ENCODE peak calls at places on chromosomes 5 and 9, in seven cellular contexts. I, O, E, Q, G, K and W are unnamed samples.

GRCh38 chr5:16600397-16600796 is 16.4 kb downstream of the RETREG1 start:
- DNase-seq in I (no peak), O (no peak), E (no peak), Q (peak), G (no peak), K (no peak), W (no peak)

GRCh38 chr5:179378441-179379271 is 33.4 kb upstream of the ADAMTS2 start:
- DNase-seq in I (no peak), O (no peak), E (no peak), Q (no peak), G (peak), K (no peak), W (no peak)

GRCh38 chr5:120452471-120452870 is 11.6 kb upstream of the PRR16 start:
- DNase-seq in I (no peak), O (no peak), E (no peak), Q (no peak), G (peak), K (no peak), W (no peak)

GRCh38 chr9:121307976-121308375 is 40.0 kb downstream of the GSN start:
- DNase-seq in I (no peak), O (no peak), E (no peak), Q (no peak), G (no peak), K (no peak), W (no peak)

GRCh38 chr9:93077367-93077766 is 18.6 kb upstream of the CARD19 start:
- DNase-seq in I (no peak), O (no peak), E (no peak), Q (no peak), G (no peak), K (no peak), W (no peak)

GRCh38 chr5:67366961-67367360 is 170.4 kb upstream of the CD180 start:
- DNase-seq in I (no peak), O (no peak), E (no peak), Q (no peak), G (no peak), K (no peak), W (no peak)

GRCh38 chr5:166722939-166723338 is 1568.5 kb upstream of the WWC1 start:
- DNase-seq in I (peak), O (no peak), E (no peak), Q (no peak), G (no peak), K (no peak), W (no peak)

GRCh38 chr9:15250013-15250412 is 57.0 kb downstream of the TTC39B start:
- DNase-seq in I (no peak), O (no peak), E (peak), Q (peak), G (peak), K (no peak), W (no peak)

GRCh38 chr5:100777680-100778281 is 125.3 kb downstream of the ST8SIA4 start:
- DNase-seq in I (peak), O (no peak), E (no peak), Q (no peak), G (peak), K (no peak), W (no peak)

GRCh38 chr5:151105561-151105960 is 24.7 kb upstream of the TNIP1 start:
- DNase-seq in I (no peak), O (no peak), E (no peak), Q (no peak), G (no peak), K (no peak), W (no peak)

GRCh38 chr9:97478301-97478981 is 23.0 kb upstream of the TMOD1 start:
- DNase-seq in I (no peak), O (no peak), E (no peak), Q (peak), G (no peak), K (no peak), W (no peak)

GRCh38 chr5:37015795-37016666 is 139.5 kb downstream of the NIPBL start:
- DNase-seq in I (no peak), O (no peak), E (no peak), Q (no peak), G (peak), K (no peak), W (no peak)

GRCh38 chr9:83060557-83060956 is 2.4 kb downstream of the RASEF start:
- DNase-seq in I (peak), O (no peak), E (no peak), Q (peak), G (no peak), K (no peak), W (no peak)

GRCh38 chr9:7491641-7492040 is 307.9 kb downstream of the DMAC1 start:
- DNase-seq in I (no peak), O (no peak), E (no peak), Q (no peak), G (no peak), K (no peak), W (no peak)

GRCh38 chr9:20369391-20369790 is 252.9 kb downstream of the MLLT3 start:
- DNase-seq in I (no peak), O (no peak), E (no peak), Q (no peak), G (no peak), K (no peak), W (no peak)

GRCh38 chr5:69331528-69332445 is 814 bp downstream of the CCDC125 start:
- DNase-seq in I (no peak), O (no peak), E (peak), Q (peak), G (no peak), K (no peak), W (no peak)

GRCh38 chr5:76280494-76280893 is 122.6 kb upstream of the IQGAP2 start:
- DNase-seq in I (no peak), O (no peak), E (no peak), Q (no peak), G (no peak), K (no peak), W (no peak)

GRCh38 chr9:111948958-111949357 is 52.3 kb downstream of the UGCG start:
- DNase-seq in I (no peak), O (no peak), E (no peak), Q (no peak), G (no peak), K (no peak), W (no peak)

GRCh38 chr9:123327697-123328100 is 28.3 kb upstream of the CRB2 start:
- DNase-seq in I (no peak), O (no peak), E (no peak), Q (no peak), G (no peak), K (no peak), W (no peak)

GRCh38 chr9:123658792-123659191 is 271.1 kb downstream of the DENND1A start:
- DNase-seq in I (no peak), O (no peak), E (no peak), Q (no peak), G (no peak), K (no peak), W (no peak)

GRCh38 chr9:135015986-135016640 is 71.4 kb upstream of the OLFM1 start:
- DNase-seq in I (no peak), O (no peak), E (no peak), Q (no peak), G (no peak), K (no peak), W (no peak)

GRCh38 chr9:86563350-86563749 is 209.1 kb upstream of the TUT7 start:
- DNase-seq in I (no peak), O (no peak), E (no peak), Q (no peak), G (peak), K (no peak), W (no peak)

GRCh38 chr9:133558191-133559126 is 24.0 kb downstream of the ADAMTSL2 start:
- DNase-seq in I (no peak), O (no peak), E (peak), Q (no peak), G (peak), K (no peak), W (no peak)

GRCh38 chr9:87818308-87818707 is 64.4 kb upstream of the SPATA31E1 start:
- DNase-seq in I (no peak), O (no peak), E (no peak), Q (peak), G (no peak), K (no peak), W (no peak)

GRCh38 chr9:77854916-77855314 is 176.7 kb downstream of the GNAQ start:
- DNase-seq in I (no peak), O (no peak), E (no peak), Q (no peak), G (no peak), K (no peak), W (no peak)

GRCh38 chr9:5566054-5566618 is 55.8 kb downstream of the PDCD1LG2 start:
- DNase-seq in I (no peak), O (no peak), E (no peak), Q (no peak), G (no peak), K (no peak), W (no peak)

GRCh38 chr5:7078901-7079300 is 317.0 kb upstream of the ADCY2 start:
- DNase-seq in I (peak), O (peak), E (peak), Q (peak), G (no peak), K (peak), W (no peak)

GRCh38 chr9:127154390-127155191 is 32.2 kb upstream of the ANGPTL2 start:
- DNase-seq in I (no peak), O (no peak), E (no peak), Q (no peak), G (peak), K (no peak), W (no peak)

GRCh38 chr9:33329117-33329563 is 38.8 kb downstream of the NFX1 start:
- DNase-seq in I (peak), O (no peak), E (no peak), Q (no peak), G (peak), K (no peak), W (no peak)